ENCODE peak calls at places on chromosomes 16 and 17, in ten cellular contexts. O is GM23338, T is OCI-LY7, S is GM23248, B is fibroblast of lung, C is H1, K is keratinocyte, H is hepatocyte, U is endothelial cell of umbilical vein, X is GM12878. W is an unnamed sample. For H4K20me1, H3K36me3 and H3K4me1, the result is how much of the 10 kb centered on the place peaks cover.

GRCh38 chr16:49641250-49641649 is 214.7 kb downstream of the ZNF423 start:
- DNase-seq in O (no peak), T (no peak), S (no peak), B (no peak), C (no peak), K (no peak), H (no peak), U (no peak), X (peak), W (no peak)

GRCh38 chr17:75371339-75371738 is 34.1 kb downstream of the GRB2 start:
- DNase-seq in O (no peak), T (peak), S (no peak), B (no peak), C (no peak), K (no peak), H (no peak), U (no peak), X (no peak), W (no peak)

GRCh38 chr16:22008215-22009142 is 568 bp downstream of the MOSMO start:
- DNase-seq in O (peak), T (peak), S (peak), B (no peak), C (no peak), K (no peak), H (peak), U (no peak), X (no peak), W (no peak)

GRCh38 chr17:6453279-6454024 is 9.2 kb downstream of the PIMREG start:
- DNase-seq in O (no peak), T (no peak), S (no peak), B (no peak), C (no peak), K (no peak), H (no peak), U (no peak), X (no peak), W (no peak)

GRCh38 chr17:82524540-82524939 is 5.0 kb downstream of the FOXK2 start:
- DNase-seq in O (no peak), T (no peak), S (no peak), B (no peak), C (no peak), K (no peak), H (peak), U (no peak), X (no peak), W (no peak)

GRCh38 chr16:56547949-56548567 is 16.8 kb upstream of the MT4 start:
- DNase-seq in O (no peak), T (no peak), S (peak), B (no peak), C (no peak), K (no peak), H (no peak), U (no peak), X (no peak), W (no peak)

GRCh38 chr16:86835981-86836380 is 257.6 kb downstream of the FOXL1 start:
- DNase-seq in O (no peak), T (no peak), S (no peak), B (no peak), C (no peak), K (no peak), H (no peak), U (no peak), X (no peak), W (no peak)

GRCh38 chr16:73058221-73058615 is 10.3 kb upstream of the ZFHX3 start:
- DNase-seq in O (peak), T (peak), S (peak), B (no peak), C (no peak), K (no peak), H (peak), U (peak), X (no peak), W (no peak)

GRCh38 chr17:44911133-44912001 is 3.9 kb downstream of the GFAP start:
- DNase-seq in O (peak), T (peak), S (peak), B (peak), C (peak), K (no peak), H (peak), U (peak), X (no peak), W (peak)

GRCh38 chr17:27038676-27039075 is 255.2 kb upstream of the WSB1 start:
- DNase-seq in O (peak), T (peak), S (no peak), B (no peak), C (no peak), K (no peak), H (no peak), U (no peak), X (no peak), W (peak)

GRCh38 chr16:80803341-80804060 is 897 bp downstream of the CDYL2 start:
- DNase-seq in O (peak), T (peak), S (peak), B (peak), C (no peak), K (no peak), H (peak), U (peak), X (no peak), W (peak)

GRCh38 chr17:10328971-10329923 is 43.6 kb downstream of the MYH13 start:
- DNase-seq in O (no peak), T (no peak), S (peak), B (no peak), C (no peak), K (no peak), H (no peak), U (no peak), X (no peak), W (no peak)

GRCh38 chr16:1818873-1819525 is 7.6 kb downstream of the HAGH start:
- DNase-seq in O (no peak), T (no peak), S (no peak), B (no peak), C (no peak), K (no peak), H (no peak), U (no peak), X (no peak), W (no peak)

GRCh38 chr16:78705694-78706093 is 606.2 kb downstream of the WWOX start:
- DNase-seq in O (peak), T (peak), S (no peak), B (peak), C (no peak), K (peak), H (peak), U (no peak), X (peak), W (peak)

GRCh38 chr17:39027037-39027436 is 59.8 kb upstream of the FBXO47 start:
- DNase-seq in O (peak), T (no peak), S (peak), B (peak), C (no peak), K (no peak), H (peak), U (no peak), X (no peak), W (peak)

GRCh38 chr16:81889896-81890634 is 111.0 kb downstream of the PLCG2 start:
- DNase-seq in O (peak), T (peak), S (peak), B (peak), C (peak), K (peak), H (peak), U (peak), X (no peak), W (peak)

GRCh38 chr16:68470461-68471150 is 22.3 kb upstream of the SMPD3 start:
- DNase-seq in O (no peak), T (peak), S (no peak), B (no peak), C (no peak), K (no peak), H (no peak), U (no peak), X (peak), W (no peak)

GRCh38 chr17:8857919-8858318 is 9.6 kb downstream of the PIK3R6 start:
- DNase-seq in O (peak), T (peak), S (peak), B (no peak), C (no peak), K (peak), H (no peak), U (no peak), X (peak), W (no peak)

GRCh38 chr16:13919330-13919682 is 648 bp upstream of the ERCC4 start:
- DNase-seq in O (peak), T (peak), S (peak), B (peak), C (no peak), K (no peak), H (peak), U (no peak), X (no peak), W (peak)

GRCh38 chr17:31274252-31274651 is 22.8 kb downstream of the OMG start:
- DNase-seq in O (no peak), T (no peak), S (peak), B (peak), C (no peak), K (peak), H (peak), U (peak), X (no peak), W (peak)

GRCh38 chr16:58243528-58244004 is 45.7 kb upstream of the CSNK2A2 start:
- DNase-seq in O (peak), T (peak), S (no peak), B (no peak), C (no peak), K (peak), H (peak), U (no peak), X (peak), W (peak)

GRCh38 chr17:70810609-70811008 is 641.3 kb downstream of the KCNJ2 start:
- DNase-seq in O (no peak), T (no peak), S (peak), B (peak), C (no peak), K (no peak), H (no peak), U (no peak), X (no peak), W (peak)

GRCh38 chr17:77163001-77163400 is 22.2 kb downstream of the SEC14L1 start:
- DNase-seq in O (no peak), T (no peak), S (no peak), B (no peak), C (no peak), K (no peak), H (no peak), U (peak), X (no peak), W (no peak)

GRCh38 chr16:637081-638018 is 1.2 kb upstream of the METTL26 start:
- DNase-seq in O (peak), T (peak), S (peak), B (peak), C (no peak), K (peak), H (peak), U (no peak), X (no peak), W (peak)

GRCh38 chr17:9313346-9313745 is 262.3 kb downstream of the STX8 start:
- DNase-seq in O (no peak), T (no peak), S (no peak), B (no peak), C (no peak), K (no peak), H (no peak), U (no peak), X (no peak), W (no peak)

GRCh38 chr16:50201784-50202183 is 48.7 kb downstream of the TENT4B start:
- DNase-seq in O (no peak), T (no peak), S (no peak), B (no peak), C (no peak), K (no peak), H (no peak), U (no peak), X (no peak), W (no peak)

GRCh38 chr16:69109486-69110270 is 4.2 kb downstream of the HAS3 start:
- DNase-seq in O (no peak), T (no peak), S (no peak), B (no peak), C (no peak), K (no peak), H (no peak), U (no peak), X (no peak), W (no peak)

GRCh38 chr16:83397601-83398000 is 410.2 kb upstream of the HSBP1 start:
- DNase-seq in O (no peak), T (no peak), S (no peak), B (no peak), C (no peak), K (no peak), H (no peak), U (no peak), X (no peak), W (no peak)

GRCh38 chr17:75624021-75624420 is 9.2 kb upstream of the SMIM5 start:
- DNase-seq in O (no peak), T (no peak), S (no peak), B (no peak), C (no peak), K (no peak), H (no peak), U (no peak), X (no peak), W (no peak)

GRCh38 chr16:11152205-11152604 is 103.8 kb downstream of the SOCS1 start:
- DNase-seq in O (no peak), T (no peak), S (no peak), B (no peak), C (no peak), K (no peak), H (no peak), U (no peak), X (no peak), W (no peak)

GRCh38 chr16:27080870-27081269 is 14.1 kb downstream of the C16orf82 start:
- DNase-seq in O (peak), T (peak), S (peak), B (no peak), C (no peak), K (no peak), H (peak), U (no peak), X (no peak), W (peak)

GRCh38 chr16:57498031-57498430 is 11.7 kb upstream of the DOK4 start:
- DNase-seq in O (no peak), T (no peak), S (no peak), B (no peak), C (no peak), K (no peak), H (no peak), U (no peak), X (no peak), W (no peak)

GRCh38 chr17:21089145-21089544 is 37.6 kb upstream of the DHRS7B start:
- DNase-seq in O (no peak), T (no peak), S (peak), B (no peak), C (no peak), K (no peak), H (no peak), U (no peak), X (no peak), W (peak)

GRCh38 chr16:47506800-47507199 is 45.7 kb downstream of the PHKB start:
- DNase-seq in O (no peak), T (peak), S (no peak), B (no peak), C (no peak), K (no peak), H (no peak), U (no peak), X (no peak), W (no peak)

GRCh38 chr16:88141580-88141979 is 190.3 kb downstream of the BANP start:
- DNase-seq in O (no peak), T (no peak), S (no peak), B (no peak), C (no peak), K (no peak), H (no peak), U (no peak), X (no peak), W (no peak)

GRCh38 chr17:77375108-77375507 is 234.3 kb downstream of the SEC14L1 start:
- DNase-seq in O (no peak), T (no peak), S (no peak), B (no peak), C (no peak), K (no peak), H (no peak), U (no peak), X (no peak), W (no peak)

GRCh38 chr17:2706911-2707510 is 4.6 kb downstream of the CLUH start:
- DNase-seq in O (no peak), T (no peak), S (no peak), B (no peak), C (no peak), K (no peak), H (no peak), U (no peak), X (no peak), W (no peak)
- H4K20me1 ChIP-seq in O (under half), T (under half), S (under half), B (under half), C (under half), K (half or more), H (half or more), U (under half), X (under half), W (half or more)

GRCh38 chr16:52446076-52446475 is 100.9 kb downstream of the TOX3 start:
- DNase-seq in O (no peak), T (no peak), S (no peak), B (peak), C (no peak), K (no peak), H (peak), U (no peak), X (no peak), W (no peak)
- H3K36me3 ChIP-seq in O (under half), T (under half), S (under half), B (under half), C (under half), K (under half), H (under half), U (under half), X (under half), W (under half)

GRCh38 chr17:35217107-35217506 is 22.9 kb upstream of the SLC35G3 start:
- DNase-seq in O (no peak), T (no peak), S (no peak), B (no peak), C (no peak), K (no peak), H (no peak), U (no peak), X (no peak), W (no peak)

GRCh38 chr17:35222452-35222851 is 20.4 kb upstream of the SLFN5 start:
- DNase-seq in O (no peak), T (no peak), S (no peak), B (no peak), C (no peak), K (no peak), H (no peak), U (no peak), X (no peak), W (no peak)

GRCh38 chr17:35214192-35214591 is 20.0 kb upstream of the SLC35G3 start:
- DNase-seq in O (no peak), T (no peak), S (no peak), B (no peak), C (no peak), K (no peak), H (no peak), U (no peak), X (no peak), W (no peak)

GRCh38 chr17:35214631-35215273 is 20.6 kb upstream of the SLC35G3 start:
- DNase-seq in O (no peak), T (no peak), S (no peak), B (no peak), C (no peak), K (no peak), H (no peak), U (no peak), X (peak), W (no peak)

GRCh38 chr17:35218901-35219300 is 24.0 kb upstream of the SLFN5 start:
- DNase-seq in O (no peak), T (no peak), S (no peak), B (no peak), C (no peak), K (no peak), H (no peak), U (peak), X (no peak), W (no peak)
- H3K4me1 ChIP-seq in O (under half), T (under half), S (under half), B (under half), C (under half), K (under half), H (under half), U (under half), X (under half), W (under half)

GRCh38 chr17:5424909-5425308 is 4.9 kb downstream of the RPAIN start:
- DNase-seq in O (no peak), T (no peak), S (no peak), B (peak), C (no peak), K (no peak), H (no peak), U (no peak), X (no peak), W (no peak)
- H4K20me1 ChIP-seq in O (under half), T (under half), S (under half), B (under half), C (under half), K (under half), H (under half), U (under half), X (under half), W (under half)

DNA sequence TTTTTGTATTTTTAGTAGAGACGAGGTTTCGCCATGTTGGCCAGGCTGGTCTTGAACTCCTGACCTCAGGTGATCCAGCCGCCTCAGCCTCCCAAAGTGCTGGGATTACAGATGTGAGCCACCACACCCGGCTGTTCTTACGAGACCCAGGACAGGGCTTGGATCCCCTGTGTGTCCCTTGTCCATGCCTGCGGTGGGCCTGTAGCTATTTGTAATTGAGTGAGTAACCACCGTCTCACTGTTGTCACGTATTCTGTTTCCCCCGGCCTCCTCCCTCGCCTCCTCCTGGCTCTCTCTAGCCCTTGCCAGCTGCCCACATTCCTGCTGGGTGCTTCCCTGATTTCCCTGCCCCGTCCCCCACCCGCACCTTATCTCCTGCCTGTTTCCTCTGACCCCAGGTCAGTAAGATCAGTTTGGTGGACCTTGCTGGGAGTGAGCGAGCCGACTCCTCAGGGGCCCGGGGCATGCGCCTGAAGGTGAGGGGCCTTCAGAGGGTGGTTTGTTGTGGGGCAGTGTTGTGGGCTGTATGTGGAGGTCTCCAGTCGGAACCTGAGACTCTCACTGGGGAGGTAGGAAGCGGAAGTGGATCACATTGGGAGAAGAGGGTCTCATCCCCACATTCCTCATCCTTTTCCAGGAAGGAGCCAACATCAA is 5.6 kb downstream of the KIF1C start:
- DNase-seq in O (no peak), T (no peak), S (no peak), B (no peak), C (no peak), K (no peak), H (no peak), U (no peak), X (no peak), W (no peak)
- H3K36me3 ChIP-seq in O (under half), T (half or more), S (under half), B (under half), C (under half), K (half or more), H (under half), U (under half), X (under half), W (under half)

DNA sequence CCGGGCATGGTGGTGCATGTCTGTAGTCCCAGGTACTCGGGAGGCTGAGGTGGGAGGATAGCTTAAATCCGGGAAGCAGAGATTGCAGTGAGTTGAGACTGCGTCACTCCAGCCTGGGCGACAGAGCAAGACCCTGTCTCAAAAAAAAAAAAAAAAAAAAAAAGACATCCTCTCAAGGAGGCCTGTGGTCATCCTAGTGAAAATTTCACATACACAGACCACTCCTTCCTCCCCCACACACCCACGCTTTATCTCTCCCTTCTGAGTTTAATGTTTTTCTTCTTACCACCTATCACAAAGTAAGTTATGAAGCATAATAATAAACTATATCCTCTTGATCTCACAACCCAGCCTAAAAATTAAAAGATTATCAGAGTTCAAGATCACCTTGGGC is 1.3 kb upstream of the NOL11 start:
- DNase-seq in O (no peak), T (no peak), S (no peak), B (no peak), C (no peak), K (no peak), H (no peak), U (no peak), X (no peak), W (no peak)
- H3K4me1 ChIP-seq in O (under half), T (under half), S (under half), B (under half), C (under half), K (under half), H (under half), U (under half), X (under half), W (under half)